ENCODE peak calls at places on chromosomes 3 and 15, in five cellular contexts. O is PC-9, W is activated B cell treated with CpG ODN at 0.5 μM for 24 hours, J is body of pancreas, Q is thoracic aorta. V is an unnamed sample.

GRCh38 chr3:104849070-104849469 is 517.6 kb upstream of the ALCAM start:
- DNase-seq in O (no peak), W (no peak), J (no peak), Q (no peak), V (no peak)

GRCh38 chr3:122356402-122356801 is 26.6 kb downstream of the MIX23 start:
- DNase-seq in O (peak), W (no peak), J (peak), Q (no peak), V (no peak)

GRCh38 chr3:12288466-12289129 is at the start of gene PPARG:
- DNase-seq in O (peak), W (no peak), J (peak), Q (no peak), V (no peak)

GRCh38 chr15:61243984-61244593 is 15.0 kb upstream of the RORA start:
- DNase-seq in O (no peak), W (no peak), J (no peak), Q (no peak), V (no peak)

GRCh38 chr3:177852001-177852400 is 654.7 kb upstream of the TBL1XR1 start:
- DNase-seq in O (no peak), W (no peak), J (no peak), Q (no peak), V (no peak)

GRCh38 chr3:10090181-10090580 is 17.9 kb downstream of the FANCD2OS start:
- DNase-seq in O (no peak), W (no peak), J (peak), Q (no peak), V (no peak)

GRCh38 chr3:2765002-2765579 is 345.1 kb downstream of the IL5RA start:
- DNase-seq in O (no peak), W (no peak), J (no peak), Q (no peak), V (no peak)

GRCh38 chr3:170967682-170968081 is 58.8 kb downstream of the SLC2A2 start:
- DNase-seq in O (no peak), W (no peak), J (no peak), Q (no peak), V (no peak)

GRCh38 chr3:46203681-46204080 is 4.4 kb downstream of the CCR1 start:
- DNase-seq in O (no peak), W (no peak), J (no peak), Q (no peak), V (no peak)

DNA sequence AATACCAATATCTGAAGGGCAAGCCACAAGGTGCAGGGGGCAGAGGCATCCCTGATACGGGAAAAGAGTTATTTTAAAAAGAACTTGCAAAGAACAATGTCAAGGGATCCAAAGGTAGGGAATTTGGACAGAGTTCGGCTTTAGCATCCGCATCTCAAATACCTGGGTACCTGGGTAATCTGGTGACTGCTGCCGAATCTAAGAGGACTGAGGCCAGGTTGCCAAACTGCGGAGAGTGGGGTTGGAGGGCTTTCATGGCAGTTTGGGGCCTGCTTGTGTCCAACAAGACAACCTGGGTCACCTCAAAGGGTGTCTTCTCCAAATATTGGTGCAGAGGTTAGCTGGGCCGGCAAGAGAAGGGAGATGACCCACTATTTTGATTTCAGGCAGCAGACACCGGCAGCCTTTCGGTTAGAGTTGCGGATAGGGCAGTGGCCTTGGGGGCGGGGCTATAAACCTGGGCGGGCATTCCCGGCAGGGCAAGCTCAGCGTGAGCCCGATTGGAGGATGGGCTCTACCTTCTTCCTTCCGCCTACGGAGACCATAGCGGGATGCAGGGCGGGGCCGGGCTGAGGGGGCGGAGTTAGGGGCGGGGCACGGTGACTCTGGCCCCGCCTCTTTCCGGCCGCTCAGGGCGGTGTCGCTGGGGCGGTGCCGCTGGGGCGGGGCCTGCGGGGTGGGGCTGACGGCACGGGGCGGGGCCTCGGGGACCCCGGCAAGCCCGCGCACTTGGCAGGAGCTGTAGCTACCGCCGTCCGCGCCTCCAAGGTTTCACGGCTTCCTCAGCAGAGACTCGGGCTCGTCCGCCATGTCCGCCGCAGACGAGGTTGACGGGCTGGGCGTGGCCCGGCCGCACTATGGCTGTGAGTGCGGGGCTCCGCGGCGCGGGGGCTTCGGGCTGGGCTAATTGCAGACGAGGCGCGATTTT is at the start of gene IQGAP1:
- DNase-seq in O (peak), W (peak), J (peak), Q (peak), V (peak)
- TF ChIP-seq CTCF in O (no peak), W (no peak), J (no peak), Q (no peak), V (no peak)

GRCh38 chr3:71987089-71987735 is 202.3 kb upstream of the PROK2 start:
- DNase-seq in O (no peak), W (no peak), J (no peak), Q (no peak), V (no peak)
- TF ChIP-seq CTCF in O (peak), W (no peak), J (no peak), Q (peak), V (no peak)

GRCh38 chr3:37418357-37418756 is 244.0 kb upstream of the LRRFIP2 start:
- DNase-seq in O (no peak), W (no peak), J (no peak), Q (no peak), V (no peak)
- TF ChIP-seq CTCF in O (no peak), W (no peak), J (no peak), Q (no peak), V (no peak)

GRCh38 chr3:139180489-139180888 is 135.8 kb upstream of the PRR23C start:
- DNase-seq in O (no peak), W (no peak), J (no peak), Q (no peak), V (no peak)
- TF ChIP-seq CTCF in O (no peak), W (no peak), J (no peak), Q (no peak), V (no peak)

GRCh38 chr15:63028442-63029110 is 14.0 kb upstream of the TPM1 start:
- DNase-seq in O (no peak), W (no peak), J (no peak), Q (no peak), V (no peak)

GRCh38 chr15:63025460-63025859 is 17.1 kb upstream of the TPM1 start:
- DNase-seq in O (no peak), W (no peak), J (no peak), Q (no peak), V (no peak)

GRCh38 chr15:63030101-63030528 is 12.4 kb upstream of the TPM1 start:
- DNase-seq in O (no peak), W (no peak), J (no peak), Q (no peak), V (no peak)

GRCh38 chr15:63027646-63028045 is 14.9 kb upstream of the TPM1 start:
- DNase-seq in O (no peak), W (no peak), J (no peak), Q (no peak), V (no peak)

GRCh38 chr15:63029701-63030100 is 12.8 kb upstream of the TPM1 start:
- DNase-seq in O (no peak), W (no peak), J (no peak), Q (no peak), V (no peak)
- TF ChIP-seq CTCF in O (no peak), W (no peak), J (no peak), Q (no peak), V (no peak)

GRCh38 chr3:30604566-30604965 is 1.8 kb upstream of the TGFBR2 start:
- DNase-seq in O (no peak), W (no peak), J (no peak), Q (no peak), V (no peak)

GRCh38 chr3:30605005-30605404 is 1.4 kb upstream of the TGFBR2 start:
- DNase-seq in O (no peak), W (no peak), J (no peak), Q (no peak), V (no peak)

GRCh38 chr3:30605706-30606300 is 598 bp upstream of the TGFBR2 start:
- DNase-seq in O (no peak), W (no peak), J (peak), Q (no peak), V (no peak)

GRCh38 chr3:30602946-30603345 is 3.5 kb upstream of the TGFBR2 start:
- DNase-seq in O (no peak), W (no peak), J (no peak), Q (no peak), V (no peak)

GRCh38 chr3:30604091-30604490 is 2.3 kb upstream of the TGFBR2 start:
- DNase-seq in O (no peak), W (no peak), J (no peak), Q (no peak), V (no peak)
- TF ChIP-seq CTCF in O (no peak), W (no peak), J (no peak), Q (no peak), V (no peak)

DNA sequence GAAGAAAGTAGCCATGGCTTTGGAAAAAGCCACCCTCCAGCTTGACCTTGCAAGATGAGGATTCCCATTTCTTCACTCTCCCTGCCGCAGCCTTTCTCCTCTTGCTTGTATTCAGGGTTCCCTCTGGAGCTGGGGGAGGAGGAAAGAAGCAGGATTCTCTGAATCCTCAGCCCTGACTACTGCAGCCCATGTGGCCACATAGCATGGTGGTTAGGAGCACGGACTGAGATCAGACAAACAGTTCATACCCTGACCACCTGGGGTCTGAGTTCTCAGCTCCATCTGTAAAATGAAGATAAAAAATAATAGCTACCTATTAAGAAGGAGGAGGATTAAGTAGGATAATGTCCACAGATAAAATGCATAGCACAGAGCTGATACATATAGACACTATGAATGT is 72.3 kb downstream of the NMD3 start:
- DNase-seq in O (no peak), W (no peak), J (no peak), Q (no peak), V (no peak)
- TF ChIP-seq CTCF in O (no peak), W (no peak), J (no peak), Q (no peak), V (no peak)

DNA sequence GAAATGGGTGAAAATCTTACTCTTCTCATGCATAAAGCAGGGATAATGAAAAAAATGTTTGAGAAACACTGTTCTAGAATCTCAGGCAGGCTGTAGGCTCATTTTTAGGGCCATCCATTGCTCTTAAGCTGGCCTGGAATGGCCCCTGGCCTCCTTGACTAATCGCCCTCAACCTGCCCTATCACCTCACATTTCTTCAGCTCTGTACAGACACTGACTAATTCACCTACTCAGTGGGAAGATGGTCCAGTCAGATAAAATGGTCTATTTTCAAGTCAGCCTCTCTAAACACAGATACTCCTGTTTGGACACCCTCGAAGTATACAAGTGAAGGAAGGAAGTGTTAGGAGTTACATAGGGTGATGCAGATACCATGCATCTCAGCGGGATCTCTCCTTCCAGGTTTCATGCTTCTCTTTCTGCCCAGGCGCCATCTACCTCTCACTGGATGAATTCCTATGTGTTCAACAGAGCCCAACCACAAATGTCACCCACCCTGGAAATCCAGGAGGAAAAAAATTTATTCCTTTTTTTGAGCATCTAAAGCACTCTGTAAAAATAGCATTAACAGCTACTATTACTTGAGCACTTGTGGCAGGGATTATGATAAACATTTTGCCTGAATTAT is 12.1 kb downstream of the FMN1 start:
- DNase-seq in O (no peak), W (no peak), J (no peak), Q (no peak), V (no peak)
- TF ChIP-seq CTCF in O (no peak), W (no peak), J (no peak), Q (no peak), V (no peak)